ENCODE peak calls at places on chromosomes 7 and 10, in six cellular contexts. One of them, this sample, is unnamed.

GRCh38 chr10:7471720-7472367 is 61.0 kb upstream of the SFMBT2 start:
- DNase-seq in lower lobe of right lung: no peak
- DNase-seq in A549: no peak
- DNase-seq in small intestine: peak; percentile 13
- DNase-seq in cardiac fibroblast: no peak
- DNase-seq in BJ: no peak
- DNase-seq in this sample: no peak

GRCh38 chr10:18886102-18886501 is 162.5 kb upstream of the MALRD1 start:
- DNase-seq in lower lobe of right lung: no peak
- DNase-seq in A549: no peak
- DNase-seq in small intestine: peak; percentile 62
- DNase-seq in cardiac fibroblast: peak; percentile 22
- DNase-seq in BJ: no peak
- DNase-seq in this sample: no peak

GRCh38 chr7:158061884-158062656 is 525.6 kb downstream of the PTPRN2 start:
- DNase-seq in lower lobe of right lung: no peak
- DNase-seq in A549: no peak
- DNase-seq in small intestine: no peak
- DNase-seq in cardiac fibroblast: no peak
- DNase-seq in BJ: no peak
- DNase-seq in this sample: no peak

GRCh38 chr10:88792656-88793055 is 9.9 kb upstream of the LIPM start:
- DNase-seq in lower lobe of right lung: peak; percentile 69
- DNase-seq in A549: no peak
- DNase-seq in small intestine: no peak
- DNase-seq in cardiac fibroblast: peak; percentile 82
- DNase-seq in BJ: no peak
- DNase-seq in this sample: peak; percentile 45

GRCh38 chr10:132326925-132327324 is 5.1 kb upstream of the LRRC27 start:
- DNase-seq in lower lobe of right lung: no peak
- DNase-seq in A549: no peak
- DNase-seq in small intestine: no peak
- DNase-seq in cardiac fibroblast: no peak
- DNase-seq in BJ: no peak
- DNase-seq in this sample: no peak

GRCh38 chr7:101877882-101878591 is 60.6 kb downstream of the CUX1 start:
- DNase-seq in lower lobe of right lung: no peak
- DNase-seq in A549: no peak
- DNase-seq in small intestine: no peak
- DNase-seq in cardiac fibroblast: no peak
- DNase-seq in BJ: no peak
- DNase-seq in this sample: no peak

GRCh38 chr7:124801330-124801895 is 35.8 kb upstream of the GPR37 start:
- DNase-seq in lower lobe of right lung: no peak
- DNase-seq in A549: no peak
- DNase-seq in small intestine: no peak
- DNase-seq in cardiac fibroblast: no peak
- DNase-seq in BJ: no peak
- DNase-seq in this sample: no peak

GRCh38 chr7:105587899-105588690 is 6.8 kb upstream of the EFCAB10 start:
- DNase-seq in lower lobe of right lung: no peak
- DNase-seq in A549: no peak
- DNase-seq in small intestine: no peak
- DNase-seq in cardiac fibroblast: no peak
- DNase-seq in BJ: no peak
- DNase-seq in this sample: no peak

GRCh38 chr7:128404826-128405344 is 4.9 kb downstream of the IMPDH1 start:
- DNase-seq in lower lobe of right lung: no peak
- DNase-seq in A549: no peak
- DNase-seq in small intestine: no peak
- DNase-seq in cardiac fibroblast: no peak
- DNase-seq in BJ: no peak
- DNase-seq in this sample: no peak

GRCh38 chr10:110226926-110227641 is 19.7 kb downstream of the MXI1 start:
- DNase-seq in lower lobe of right lung: peak; percentile 85
- DNase-seq in A549: no peak
- DNase-seq in small intestine: peak; percentile 51
- DNase-seq in cardiac fibroblast: peak; percentile 15
- DNase-seq in BJ: no peak
- DNase-seq in this sample: no peak

GRCh38 chr10:18583575-18584270 is 67.7 kb downstream of the NSUN6 start:
- DNase-seq in lower lobe of right lung: no peak
- DNase-seq in A549: no peak
- DNase-seq in small intestine: no peak
- DNase-seq in cardiac fibroblast: peak; percentile 38
- DNase-seq in BJ: no peak
- DNase-seq in this sample: no peak

GRCh38 chr7:134593530-134594392 is 44.9 kb downstream of the AKR1B15 start:
- DNase-seq in lower lobe of right lung: peak; percentile 48
- DNase-seq in A549: peak; percentile 98
- DNase-seq in small intestine: peak; percentile 66
- DNase-seq in cardiac fibroblast: peak; percentile 96
- DNase-seq in BJ: peak; percentile 88
- DNase-seq in this sample: peak; percentile 84

GRCh38 chr7:111414374-111414773 is 147.9 kb downstream of the IMMP2L start:
- DNase-seq in lower lobe of right lung: no peak
- DNase-seq in A549: no peak
- DNase-seq in small intestine: no peak
- DNase-seq in cardiac fibroblast: no peak
- DNase-seq in BJ: no peak
- DNase-seq in this sample: no peak

GRCh38 chr10:614341-614664 is 75.2 kb downstream of the DIP2C start:
- DNase-seq in lower lobe of right lung: peak; percentile 39
- DNase-seq in A549: no peak
- DNase-seq in small intestine: no peak
- DNase-seq in cardiac fibroblast: no peak
- DNase-seq in BJ: no peak
- DNase-seq in this sample: no peak

GRCh38 chr7:92997144-92997543 is 120.6 kb downstream of the SAMD9 start:
- DNase-seq in lower lobe of right lung: no peak
- DNase-seq in A549: no peak
- DNase-seq in small intestine: no peak
- DNase-seq in cardiac fibroblast: no peak
- DNase-seq in BJ: no peak
- DNase-seq in this sample: no peak

GRCh38 chr10:69241575-69241974 is 21.4 kb downstream of the HKDC1 start:
- DNase-seq in lower lobe of right lung: no peak
- DNase-seq in A549: no peak
- DNase-seq in small intestine: no peak
- DNase-seq in cardiac fibroblast: peak; percentile 70
- DNase-seq in BJ: no peak
- DNase-seq in this sample: no peak

GRCh38 chr7:105875505-105875904 is 894 bp downstream of the ATXN7L1 start:
- DNase-seq in lower lobe of right lung: no peak
- DNase-seq in A549: no peak
- DNase-seq in small intestine: no peak
- DNase-seq in cardiac fibroblast: no peak
- DNase-seq in BJ: no peak
- DNase-seq in this sample: no peak

DNA sequence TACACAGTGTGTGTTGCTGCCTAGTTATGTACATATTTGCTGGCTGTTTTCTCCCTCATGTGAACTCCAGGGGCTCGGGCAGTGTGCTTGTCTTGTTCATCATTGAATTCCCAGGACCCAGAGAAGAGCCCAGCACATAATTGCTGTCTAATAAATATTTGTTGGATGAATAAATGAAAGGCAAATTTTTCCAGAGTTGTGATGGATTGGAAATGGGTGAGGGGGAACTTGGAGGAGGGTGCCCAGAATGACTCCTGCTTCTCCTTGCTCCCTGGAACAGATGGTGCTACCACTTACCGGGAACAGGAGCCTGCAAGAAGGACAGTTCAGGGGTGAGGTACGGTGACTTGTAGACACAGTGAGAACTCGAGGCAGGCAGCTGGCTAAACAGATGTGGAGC is 586.8 kb upstream of the MGMT start:
- DNase-seq in lower lobe of right lung: no peak
- DNase-seq in A549: no peak
- DNase-seq in small intestine: no peak
- DNase-seq in cardiac fibroblast: no peak
- DNase-seq in BJ: no peak
- DNase-seq in this sample: no peak
- H3K4me3 ChIP-seq in lower lobe of right lung: no peak overlapping the region
- H3K4me3 ChIP-seq in A549: no peak overlapping the region
- H3K4me3 ChIP-seq in small intestine: no peak overlapping the region
- H3K4me3 ChIP-seq in cardiac fibroblast: no peak overlapping the region
- H3K4me3 ChIP-seq in BJ: no peak overlapping the region
- H3K4me3 ChIP-seq in this sample: no peak overlapping the region

GRCh38 chr10:43647576-43647975 is 1.1 kb downstream of the ZNF32 start:
- DNase-seq in lower lobe of right lung: no peak
- DNase-seq in A549: no peak
- DNase-seq in small intestine: no peak
- DNase-seq in cardiac fibroblast: no peak
- DNase-seq in BJ: no peak
- DNase-seq in this sample: peak; percentile 13
- H3K4me3 ChIP-seq in lower lobe of right lung: peak overlapping the region; percentile 89
- H3K4me3 ChIP-seq in A549: no peak overlapping the region
- H3K4me3 ChIP-seq in small intestine: no peak overlapping the region
- H3K4me3 ChIP-seq in cardiac fibroblast: no peak overlapping the region
- H3K4me3 ChIP-seq in BJ: no peak overlapping the region
- H3K4me3 ChIP-seq in this sample: peak overlapping the region; percentile 69

DNA sequence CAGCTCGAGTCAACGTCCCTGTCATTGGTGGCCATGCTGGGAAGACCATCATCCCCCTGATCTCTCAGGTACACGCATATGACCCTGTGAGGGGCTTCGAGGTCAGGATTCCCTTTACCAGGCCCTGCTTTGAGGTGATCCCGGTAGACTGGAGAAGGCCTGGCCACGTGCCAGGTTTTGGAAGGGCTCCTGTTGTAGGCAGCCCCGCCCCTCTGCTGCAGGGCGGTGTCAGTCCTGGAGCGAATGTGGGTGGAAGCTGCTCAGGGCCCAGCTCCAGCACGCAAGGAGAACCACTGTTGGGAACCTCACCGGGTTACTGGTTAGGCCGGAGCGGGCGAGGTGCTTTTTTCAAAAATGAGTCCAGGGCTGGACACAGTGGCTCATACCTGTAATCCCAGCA is 15.6 kb downstream of the MDH2 start:
- DNase-seq in lower lobe of right lung: no peak
- DNase-seq in A549: no peak
- DNase-seq in small intestine: peak; percentile 80
- DNase-seq in cardiac fibroblast: no peak
- DNase-seq in BJ: no peak
- DNase-seq in this sample: no peak
- H3K4me3 ChIP-seq in lower lobe of right lung: no peak overlapping the region
- H3K4me3 ChIP-seq in A549: no peak overlapping the region
- H3K4me3 ChIP-seq in small intestine: no peak overlapping the region
- H3K4me3 ChIP-seq in cardiac fibroblast: no peak overlapping the region
- H3K4me3 ChIP-seq in BJ: no peak overlapping the region
- H3K4me3 ChIP-seq in this sample: no peak overlapping the region

GRCh38 chr7:7817748-7818147 is 99.3 kb upstream of the RPA3 start:
- DNase-seq in lower lobe of right lung: no peak
- DNase-seq in A549: no peak
- DNase-seq in small intestine: no peak
- DNase-seq in cardiac fibroblast: no peak
- DNase-seq in BJ: no peak
- DNase-seq in this sample: no peak

GRCh38 chr7:7816816-7817536 is 98.6 kb upstream of the RPA3 start:
- DNase-seq in lower lobe of right lung: no peak
- DNase-seq in A549: no peak
- DNase-seq in small intestine: no peak
- DNase-seq in cardiac fibroblast: no peak
- DNase-seq in BJ: no peak
- DNase-seq in this sample: no peak

GRCh38 chr7:7812112-7812511 is 93.7 kb upstream of the RPA3 start:
- DNase-seq in lower lobe of right lung: no peak
- DNase-seq in A549: no peak
- DNase-seq in small intestine: no peak
- DNase-seq in cardiac fibroblast: no peak
- DNase-seq in BJ: no peak
- DNase-seq in this sample: no peak

GRCh38 chr7:7816084-7816483 is 97.7 kb upstream of the RPA3 start:
- DNase-seq in lower lobe of right lung: no peak
- DNase-seq in A549: no peak
- DNase-seq in small intestine: peak; percentile 40
- DNase-seq in cardiac fibroblast: no peak
- DNase-seq in BJ: no peak
- DNase-seq in this sample: no peak

DNA sequence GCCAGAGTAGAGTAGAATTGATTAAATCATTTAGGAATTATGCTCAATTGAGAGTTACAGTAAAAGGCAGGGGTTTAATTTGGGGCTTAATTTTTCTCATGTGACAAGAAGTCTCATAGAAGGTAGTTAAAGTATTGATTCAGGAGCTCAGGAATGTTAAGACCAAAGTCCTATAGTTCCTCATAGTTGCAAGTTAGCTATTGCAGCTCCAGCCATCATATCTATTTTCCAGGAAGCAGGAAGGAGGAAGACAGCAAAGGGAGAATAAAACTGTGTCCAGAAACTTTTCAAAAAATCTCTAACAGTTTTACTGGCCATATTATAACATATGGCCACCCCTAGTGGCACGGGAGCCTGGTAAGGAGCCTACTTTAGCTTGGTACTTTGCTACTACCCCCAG is 97.0 kb upstream of the RPA3 start:
- DNase-seq in lower lobe of right lung: no peak
- DNase-seq in A549: no peak
- DNase-seq in small intestine: peak; percentile 50
- DNase-seq in cardiac fibroblast: no peak
- DNase-seq in BJ: no peak
- DNase-seq in this sample: no peak
- H3K4me3 ChIP-seq in lower lobe of right lung: no peak overlapping the region
- H3K4me3 ChIP-seq in A549: no peak overlapping the region
- H3K4me3 ChIP-seq in small intestine: no peak overlapping the region
- H3K4me3 ChIP-seq in cardiac fibroblast: no peak overlapping the region
- H3K4me3 ChIP-seq in BJ: no peak overlapping the region
- H3K4me3 ChIP-seq in this sample: no peak overlapping the region

GRCh38 chr7:137337902-137338301 is 5.6 kb downstream of the PTN start:
- DNase-seq in lower lobe of right lung: no peak
- DNase-seq in A549: no peak
- DNase-seq in small intestine: no peak
- DNase-seq in cardiac fibroblast: no peak
- DNase-seq in BJ: no peak
- DNase-seq in this sample: no peak

GRCh38 chr7:137342340-137342739 is 1.2 kb downstream of the PTN start:
- DNase-seq in lower lobe of right lung: no peak
- DNase-seq in A549: no peak
- DNase-seq in small intestine: no peak
- DNase-seq in cardiac fibroblast: peak; percentile 18
- DNase-seq in BJ: no peak
- DNase-seq in this sample: no peak

GRCh38 chr7:137345799-137346449 is 2.4 kb upstream of the PTN start:
- DNase-seq in lower lobe of right lung: no peak
- DNase-seq in A549: no peak
- DNase-seq in small intestine: no peak
- DNase-seq in cardiac fibroblast: peak; percentile 7
- DNase-seq in BJ: no peak
- DNase-seq in this sample: no peak

GRCh38 chr7:137342751-137343482 is 616 bp downstream of the PTN start:
- DNase-seq in lower lobe of right lung: no peak
- DNase-seq in A549: no peak
- DNase-seq in small intestine: no peak
- DNase-seq in cardiac fibroblast: peak; percentile 2
- DNase-seq in BJ: no peak
- DNase-seq in this sample: no peak

DNA sequence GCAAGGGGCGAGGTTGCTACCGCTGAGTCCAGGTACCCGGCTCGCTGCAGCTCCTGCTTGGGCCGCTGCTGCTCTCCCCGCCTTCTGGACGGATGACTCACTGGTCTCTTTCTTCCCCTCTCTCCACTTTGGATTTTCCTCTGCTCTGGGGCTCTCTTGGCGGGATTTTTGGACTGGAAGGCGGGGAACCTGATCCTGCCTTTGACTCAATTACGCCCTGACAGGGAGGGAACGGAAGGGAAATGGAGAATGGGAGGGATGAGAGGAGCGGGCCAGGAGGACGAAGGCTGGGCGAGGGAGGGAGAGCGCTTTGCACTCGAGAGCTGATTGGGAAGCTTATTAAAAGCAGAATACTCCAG is at the start of gene PTN:
- DNase-seq in lower lobe of right lung: no peak
- DNase-seq in A549: no peak
- DNase-seq in small intestine: no peak
- DNase-seq in cardiac fibroblast: peak; percentile 49
- DNase-seq in BJ: peak; percentile 12
- DNase-seq in this sample: no peak
- H3K4me3 ChIP-seq in lower lobe of right lung: peak within 1 kb of the TSS; percentile 32
- H3K4me3 ChIP-seq in A549: no peak within 1 kb of the TSS
- H3K4me3 ChIP-seq in small intestine: no peak within 1 kb of the TSS
- H3K4me3 ChIP-seq in cardiac fibroblast: peak within 1 kb of the TSS; percentile 41
- H3K4me3 ChIP-seq in BJ: peak within 1 kb of the TSS; percentile 45
- H3K4me3 ChIP-seq in this sample: peak within 1 kb of the TSS; percentile 44